ENCODE peak calls at places on chromosomes 11 and 22, in four cellular contexts. One of them, this sample, is unnamed.

GRCh38 chr11:4018641-4019040 is 76.0 kb upstream of the RRM1 start:
- DNase-seq in BJ: no peak
- DNase-seq in A673: no peak
- DNase-seq in astrocyte of the cerebellum: no peak
- DNase-seq in this sample: no peak

GRCh38 chr11:6677018-6677417 is 6.1 kb downstream of the MRPL17 start:
- DNase-seq in BJ: no peak
- DNase-seq in A673: no peak
- DNase-seq in astrocyte of the cerebellum: no peak
- DNase-seq in this sample: no peak

GRCh38 chr11:47979378-47980092 is 824 bp upstream of the PTPRJ start:
- DNase-seq in BJ: no peak
- DNase-seq in A673: no peak
- DNase-seq in astrocyte of the cerebellum: no peak
- DNase-seq in this sample: no peak

GRCh38 chr11:86192858-86193257 is 51.7 kb upstream of the EED start:
- DNase-seq in BJ: no peak
- DNase-seq in A673: no peak
- DNase-seq in astrocyte of the cerebellum: no peak
- DNase-seq in this sample: no peak

GRCh38 chr22:25976346-25976745 is 192.9 kb upstream of the SEZ6L start:
- DNase-seq in BJ: no peak
- DNase-seq in A673: no peak
- DNase-seq in astrocyte of the cerebellum: no peak
- DNase-seq in this sample: no peak

GRCh38 chr22:30650508-30651116 is 15.0 kb downstream of the SLC35E4 start:
- DNase-seq in BJ: no peak
- DNase-seq in A673: no peak
- DNase-seq in astrocyte of the cerebellum: no peak
- DNase-seq in this sample: no peak

GRCh38 chr11:104637652-104638170 is 260.5 kb downstream of the CASP12 start:
- DNase-seq in BJ: no peak
- DNase-seq in A673: no peak
- DNase-seq in astrocyte of the cerebellum: no peak
- DNase-seq in this sample: no peak

GRCh38 chr22:37898441-37899181 is 7.5 kb upstream of the MICALL1 start:
- DNase-seq in BJ: no peak
- DNase-seq in A673: no peak
- DNase-seq in astrocyte of the cerebellum: no peak
- DNase-seq in this sample: no peak

GRCh38 chr11:129374993-129375721 is 491 bp upstream of the BARX2 start:
- DNase-seq in BJ: no peak
- DNase-seq in A673: peak
- DNase-seq in astrocyte of the cerebellum: no peak
- DNase-seq in this sample: no peak

GRCh38 chr22:37427711-37428635 is 694 bp upstream of the ELFN2 start:
- DNase-seq in BJ: no peak
- DNase-seq in A673: no peak
- DNase-seq in astrocyte of the cerebellum: no peak
- DNase-seq in this sample: no peak

GRCh38 chr11:78961186-78961782 is 386.6 kb upstream of the NARS2 start:
- DNase-seq in BJ: no peak
- DNase-seq in A673: peak
- DNase-seq in astrocyte of the cerebellum: peak
- DNase-seq in this sample: no peak

GRCh38 chr11:57501951-57502350 is 13.6 kb downstream of the SLC43A1 start:
- DNase-seq in BJ: no peak
- DNase-seq in A673: no peak
- DNase-seq in astrocyte of the cerebellum: no peak
- DNase-seq in this sample: no peak

DNA sequence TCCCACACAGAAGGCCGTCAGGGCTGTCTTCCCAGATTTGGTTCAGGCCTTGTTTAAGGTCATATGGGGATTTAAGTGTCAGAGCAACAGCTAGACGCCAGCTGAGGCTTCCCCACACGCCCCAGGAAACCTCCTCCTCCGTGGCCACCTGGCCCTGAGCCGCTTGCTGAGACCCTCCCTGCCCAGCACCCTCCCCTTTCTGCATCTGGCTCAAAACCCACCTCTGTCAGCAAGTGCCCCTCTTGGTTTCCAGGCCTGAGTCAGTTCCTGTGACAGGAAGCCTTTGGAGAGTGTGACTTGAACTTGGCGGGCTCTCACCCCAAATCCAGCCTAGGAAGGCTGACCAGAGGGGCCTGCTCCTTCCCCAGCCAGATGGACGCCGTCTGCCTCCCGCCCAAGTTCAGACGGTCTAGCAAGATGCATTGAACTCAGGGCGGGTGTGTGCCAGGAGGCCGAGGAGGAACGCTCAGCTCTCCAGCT is 563 bp downstream of the FXYD2 start:
- DNase-seq in BJ: no peak
- DNase-seq in A673: no peak
- DNase-seq in astrocyte of the cerebellum: no peak
- DNase-seq in this sample: no peak
- H3K4me3 ChIP-seq in BJ: no peak
- H3K4me3 ChIP-seq in A673: no peak
- H3K4me3 ChIP-seq in astrocyte of the cerebellum: no peak
- H3K4me3 ChIP-seq in this sample: no peak

DNA sequence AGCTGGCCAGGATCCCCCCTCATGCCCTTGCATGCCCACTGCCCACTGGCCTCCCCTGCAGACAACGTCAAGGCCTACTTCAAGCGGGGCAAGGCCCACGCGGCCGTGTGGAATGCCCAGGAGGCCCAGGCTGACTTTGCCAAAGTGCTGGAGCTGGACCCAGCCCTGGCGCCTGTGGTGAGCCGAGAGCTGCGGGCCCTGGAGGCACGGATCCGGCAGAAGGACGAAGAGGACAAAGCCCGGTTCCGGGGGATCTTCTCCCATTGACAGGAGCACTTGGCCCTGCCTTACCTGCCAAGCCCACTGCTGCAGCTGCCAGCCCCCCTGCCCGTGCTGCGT is 7.9 kb downstream of the AIP start:
- DNase-seq in BJ: no peak
- DNase-seq in A673: no peak
- DNase-seq in astrocyte of the cerebellum: no peak
- DNase-seq in this sample: no peak
- TF ChIP-seq CTCF in BJ: no peak
- TF ChIP-seq CTCF in A673: no peak
- TF ChIP-seq CTCF in astrocyte of the cerebellum: no peak
- TF ChIP-seq CTCF in this sample: no peak

GRCh38 chr22:29478326-29479276 is 1.4 kb upstream of the NEFH start:
- DNase-seq in BJ: no peak
- DNase-seq in A673: peak
- DNase-seq in astrocyte of the cerebellum: no peak
- DNase-seq in this sample: no peak
- H3K4me3 ChIP-seq in BJ: no peak
- H3K4me3 ChIP-seq in A673: peak
- H3K4me3 ChIP-seq in astrocyte of the cerebellum: no peak
- H3K4me3 ChIP-seq in this sample: no peak

GRCh38 chr11:40338062-40338461 is 1121.4 kb downstream of the LRRC4C start:
- DNase-seq in BJ: no peak
- DNase-seq in A673: no peak
- DNase-seq in astrocyte of the cerebellum: no peak
- DNase-seq in this sample: no peak
- TF ChIP-seq CTCF in BJ: no peak
- TF ChIP-seq CTCF in A673: no peak
- TF ChIP-seq CTCF in astrocyte of the cerebellum: no peak
- TF ChIP-seq CTCF in this sample: no peak

GRCh38 chr11:62505784-62506145 is 40.8 kb downstream of the AHNAK start:
- DNase-seq in BJ: no peak
- DNase-seq in A673: no peak
- DNase-seq in astrocyte of the cerebellum: no peak
- DNase-seq in this sample: no peak
- H3K4me3 ChIP-seq in BJ: no peak
- H3K4me3 ChIP-seq in A673: no peak
- H3K4me3 ChIP-seq in astrocyte of the cerebellum: peak
- H3K4me3 ChIP-seq in this sample: no peak

GRCh38 chr11:118430956-118431355 is 5.3 kb upstream of the KMT2A start:
- DNase-seq in BJ: no peak
- DNase-seq in A673: peak
- DNase-seq in astrocyte of the cerebellum: no peak
- DNase-seq in this sample: no peak
- TF ChIP-seq CTCF in BJ: no peak
- TF ChIP-seq CTCF in A673: peak
- TF ChIP-seq CTCF in astrocyte of the cerebellum: peak
- TF ChIP-seq CTCF in this sample: no peak

GRCh38 chr11:45148276-45148675 is 1.8 kb downstream of the PRDM11 start:
- DNase-seq in BJ: no peak
- DNase-seq in A673: no peak
- DNase-seq in astrocyte of the cerebellum: no peak
- DNase-seq in this sample: no peak
- H3K4me3 ChIP-seq in BJ: no peak
- H3K4me3 ChIP-seq in A673: no peak
- H3K4me3 ChIP-seq in astrocyte of the cerebellum: no peak
- H3K4me3 ChIP-seq in this sample: no peak

DNA sequence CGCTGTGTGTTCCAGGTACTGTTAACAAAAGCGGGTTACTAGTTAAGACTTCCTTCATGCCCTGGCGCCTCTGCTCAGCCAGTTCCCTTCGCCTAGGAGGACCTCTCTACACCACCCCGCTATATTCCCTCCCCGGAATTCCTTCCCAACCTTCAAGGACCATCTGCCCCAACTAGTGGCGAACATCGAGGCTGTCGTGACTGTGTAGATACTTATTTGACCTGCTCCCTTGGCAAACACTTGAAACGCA is 450 bp upstream of the BCL2L13 start:
- DNase-seq in BJ: no peak
- DNase-seq in A673: no peak
- DNase-seq in astrocyte of the cerebellum: no peak
- DNase-seq in this sample: no peak
- TF ChIP-seq CTCF in BJ: peak
- TF ChIP-seq CTCF in A673: no peak
- TF ChIP-seq CTCF in astrocyte of the cerebellum: peak
- TF ChIP-seq CTCF in this sample: peak

GRCh38 chr22:45053571-45053970 is 43.8 kb upstream of the PHF21B start:
- DNase-seq in BJ: no peak
- DNase-seq in A673: no peak
- DNase-seq in astrocyte of the cerebellum: no peak
- DNase-seq in this sample: no peak
- H3K4me3 ChIP-seq in BJ: no peak
- H3K4me3 ChIP-seq in A673: no peak
- H3K4me3 ChIP-seq in astrocyte of the cerebellum: no peak
- H3K4me3 ChIP-seq in this sample: no peak

GRCh38 chr22:50576806-50577696 is 1.2 kb downstream of the CPT1B start:
- DNase-seq in BJ: no peak
- DNase-seq in A673: no peak
- DNase-seq in astrocyte of the cerebellum: no peak
- DNase-seq in this sample: no peak

GRCh38 chr22:50574383-50574755 is 3.9 kb downstream of the CPT1B start:
- DNase-seq in BJ: no peak
- DNase-seq in A673: no peak
- DNase-seq in astrocyte of the cerebellum: no peak
- DNase-seq in this sample: no peak

GRCh38 chr22:50577697-50577986 is 585 bp downstream of the CPT1B start:
- DNase-seq in BJ: no peak
- DNase-seq in A673: no peak
- DNase-seq in astrocyte of the cerebellum: no peak
- DNase-seq in this sample: no peak

GRCh38 chr22:50575426-50575941 is 2.7 kb downstream of the CPT1B start:
- DNase-seq in BJ: no peak
- DNase-seq in A673: no peak
- DNase-seq in astrocyte of the cerebellum: no peak
- DNase-seq in this sample: no peak

GRCh38 chr22:50576070-50576469 is 2.2 kb downstream of the CPT1B start:
- DNase-seq in BJ: no peak
- DNase-seq in A673: peak
- DNase-seq in astrocyte of the cerebellum: peak
- DNase-seq in this sample: no peak
- TF ChIP-seq CTCF in BJ: peak
- TF ChIP-seq CTCF in A673: peak
- TF ChIP-seq CTCF in astrocyte of the cerebellum: peak
- TF ChIP-seq CTCF in this sample: peak